ENCODE peak calls at places on chromosomes 16 and 17, in six cellular contexts. T, E, V, Q, C and Z are unnamed samples.
A peak's percentile ranks its signal among the peaks of the same experiment; 100 is the strongest.

GRCh38 chr16:86508947-86509758 is 1.2 kb upstream of the FOXF1 start:
- DNase-seq in V (peak; percentile 94), T (peak; percentile 48), Q (peak; percentile 80), E (no peak), C (peak; percentile 35), Z (peak; percentile 98)

GRCh38 chr17:4739122-4740024 is at the start of the genes CXCL16 and ZMYND15:
- DNase-seq in E (peak; percentile 69), V (peak; percentile 70), T (no peak), C (peak; percentile 45), Q (peak; percentile 88), Z (peak; percentile 98)

GRCh38 chr16:58001781-58002410 is 689 bp downstream of the USB1 start:
- DNase-seq in C (no peak), T (no peak), E (no peak), Q (no peak), V (no peak), Z (no peak)

GRCh38 chr16:72974142-72974769 is 73.7 kb downstream of the ZFHX3 start:
- DNase-seq in T (no peak), E (no peak), C (no peak), V (no peak), Q (no peak), Z (no peak)

GRCh38 chr16:84117482-84117843 is 721 bp upstream of the MBTPS1 start:
- DNase-seq in E (no peak), T (peak; percentile 20), C (peak; percentile 7), V (peak; percentile 63), Q (no peak), Z (peak; percentile 68)

GRCh38 chr17:17156107-17156506 is 50.0 kb downstream of the PLD6 start:
- DNase-seq in V (no peak), E (no peak), Q (no peak), C (peak; percentile 83), T (no peak), Z (peak; percentile 97)

GRCh38 chr17:73879987-73880386 is 235.7 kb upstream of the SDK2 start:
- DNase-seq in Q (no peak), C (no peak), V (no peak), E (no peak), T (no peak), Z (no peak)

GRCh38 chr17:65558683-65559311 is 2.7 kb downstream of the AXIN2 start:
- DNase-seq in E (no peak), C (no peak), T (no peak), V (no peak), Q (peak; percentile 70), Z (peak; percentile 87)

GRCh38 chr17:13031718-13032350 is 14.0 kb upstream of the ELAC2 start:
- DNase-seq in T (no peak), Q (no peak), C (peak; percentile 70), V (peak; percentile 48), E (peak; percentile 29), Z (no peak)

GRCh38 chr17:412211-413015 is 59.8 kb upstream of the RPH3AL start:
- DNase-seq in Q (no peak), C (peak; percentile 65), T (peak; percentile 53), E (peak; percentile 52), V (peak; percentile 60), Z (peak; percentile 91)

GRCh38 chr17:27532269-27533067 is 76.2 kb downstream of the KSR1 start:
- DNase-seq in E (no peak), Q (peak; percentile 91), T (no peak), C (no peak), V (peak; percentile 97), Z (no peak)

GRCh38 chr17:40351185-40352043 is 13.1 kb downstream of the GJD3 start:
- DNase-seq in V (no peak), C (no peak), E (no peak), T (no peak), Q (no peak), Z (peak; percentile 70)

GRCh38 chr16:81394416-81394815 is 50.2 kb upstream of the CMIP start:
- DNase-seq in C (no peak), T (no peak), Q (no peak), E (no peak), V (no peak), Z (no peak)

GRCh38 chr16:27724491-27724878 is 174.5 kb downstream of the KATNIP start:
- DNase-seq in V (no peak), T (no peak), C (no peak), E (no peak), Q (no peak), Z (no peak)

GRCh38 chr16:17467923-17468540 is 2.7 kb downstream of the XYLT1 start:
- DNase-seq in T (peak; percentile 59), E (no peak), V (no peak), Q (peak; percentile 70), C (no peak), Z (peak; percentile 96)

GRCh38 chr16:64809876-64810629 is 311.8 kb downstream of the CDH11 start:
- DNase-seq in E (no peak), V (no peak), Q (no peak), T (no peak), C (no peak), Z (peak; percentile 42)

GRCh38 chr16:4123617-4124300 is 7.5 kb upstream of the ADCY9 start:
- DNase-seq in T (no peak), E (no peak), Q (no peak), C (peak; percentile 32), V (peak; percentile 17), Z (peak; percentile 72)

GRCh38 chr17:75778861-75779249 is 5.8 kb upstream of the UNK start:
- DNase-seq in Q (no peak), T (no peak), V (no peak), E (no peak), C (no peak), Z (no peak)

GRCh38 chr16:89917773-89918452 is 749 bp upstream of the MC1R start:
- DNase-seq in V (peak; percentile 85), Q (peak; percentile 89), E (peak; percentile 80), C (peak; percentile 63), T (no peak), Z (peak; percentile 95)

GRCh38 chr17:78637643-78638042 is 60.4 kb upstream of the DNAH17 start:
- DNase-seq in V (no peak), Q (no peak), T (no peak), C (no peak), E (no peak), Z (no peak)

GRCh38 chr17:81461607-81462500 is 50.7 kb downstream of the ACTG1 start:
- DNase-seq in V (no peak), E (no peak), C (no peak), Q (no peak), T (no peak), Z (no peak)

GRCh38 chr16:10325783-10326543 is 59.9 kb upstream of the ATF7IP2 start:
- DNase-seq in E (no peak), V (no peak), C (no peak), T (no peak), Q (no peak), Z (no peak)

GRCh38 chr17:75288784-75289121 is 480 bp downstream of the SLC25A19 start:
- DNase-seq in T (no peak), Q (peak; percentile 75), E (no peak), V (no peak), C (peak; percentile 68), Z (no peak)

GRCh38 chr16:2156025-2156848 is 655 bp downstream of the TRAF7 start:
- DNase-seq in V (peak; percentile 79), E (no peak), T (no peak), Q (no peak), C (peak; percentile 25), Z (peak; percentile 96)

GRCh38 chr17:62767997-62768396 is 40.1 kb downstream of the MARCHF10 start:
- DNase-seq in Q (no peak), E (no peak), C (no peak), V (no peak), T (no peak), Z (no peak)

DNA sequence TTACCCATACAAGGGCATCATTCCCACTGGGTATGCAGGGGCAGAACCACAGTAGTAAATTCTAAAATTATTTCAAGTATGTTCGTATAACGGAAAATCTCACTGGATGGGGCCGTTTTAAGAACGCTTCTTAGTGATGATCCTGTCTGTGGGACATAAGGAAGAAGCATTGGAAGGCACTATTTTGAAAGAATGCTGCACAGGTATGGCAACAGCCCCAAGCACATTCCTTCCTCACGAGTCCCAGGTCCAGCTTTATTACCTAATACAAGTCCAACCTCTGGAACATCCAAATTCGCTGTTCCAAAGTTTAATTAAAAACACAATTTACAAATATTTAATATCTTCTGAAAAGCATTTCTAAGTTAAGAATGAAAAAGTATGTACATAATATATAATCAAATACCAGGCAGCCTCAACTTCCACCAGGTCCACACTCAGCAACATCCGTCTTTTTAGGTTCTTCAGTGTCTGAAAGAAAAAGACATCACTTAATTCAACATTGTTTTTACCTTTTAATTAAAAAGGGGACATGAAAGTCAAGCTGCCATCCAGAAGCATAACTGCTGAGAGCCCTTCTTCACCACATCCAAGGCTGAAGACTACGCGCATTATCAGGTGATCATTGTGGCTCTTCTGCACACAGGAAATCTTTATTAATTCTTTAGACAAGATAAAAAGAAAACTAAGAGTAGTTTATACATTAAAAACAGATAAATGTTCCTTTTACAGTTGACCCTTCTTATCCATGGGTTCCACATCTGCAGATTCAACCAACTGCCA is 49.8 kb downstream of the BRD7 start:
- DNase-seq in E (no peak), V (no peak), T (no peak), Q (no peak), C (peak; percentile 10), Z (no peak)
- H3K36me3 ChIP-seq in E (peaks cover 61% of the 10 kb centered on the region), V (peaks cover 35% of the 10 kb centered on the region), T (peaks cover 44% of the 10 kb centered on the region), Q (peaks cover 95% of the 10 kb centered on the region), C (peaks cover 29% of the 10 kb centered on the region), Z (peaks cover 92% of the 10 kb centered on the region)

GRCh38 chr17:61480414-61480807 is 28.2 kb downstream of the TBX4 start:
- DNase-seq in V (no peak), C (no peak), E (no peak), Q (no peak), T (no peak), Z (no peak)

GRCh38 chr17:61482467-61482866 is 30.2 kb downstream of the TBX4 start:
- DNase-seq in E (no peak), C (no peak), V (no peak), T (no peak), Q (no peak), Z (no peak)

GRCh38 chr17:61483778-61484116 is 31.5 kb downstream of the TBX4 start:
- DNase-seq in C (no peak), E (no peak), T (no peak), Q (no peak), V (no peak), Z (no peak)

GRCh38 chr17:61479493-61480413 is 27.5 kb downstream of the TBX4 start:
- DNase-seq in C (no peak), V (no peak), E (no peak), Q (no peak), T (no peak), Z (no peak)

GRCh38 chr17:61481421-61481820 is 29.2 kb downstream of the TBX4 start:
- DNase-seq in T (no peak), Q (no peak), C (no peak), E (no peak), V (no peak), Z (no peak)
- H3K36me3 ChIP-seq in T (no peaks in the 10 kb centered on the region), Q (no peaks in the 10 kb centered on the region), C (no peaks in the 10 kb centered on the region), E (no peaks in the 10 kb centered on the region), V (no peaks in the 10 kb centered on the region), Z (no peaks in the 10 kb centered on the region)

GRCh38 chr17:15143524-15143923 is 121.6 kb downstream of the PMP22 start:
- DNase-seq in Q (no peak), V (no peak), E (no peak), T (no peak), C (no peak), Z (no peak)
- H3K36me3 ChIP-seq in Q (no peaks in the 10 kb centered on the region), V (no peaks in the 10 kb centered on the region), E (no peaks in the 10 kb centered on the region), T (no peaks in the 10 kb centered on the region), C (no peaks in the 10 kb centered on the region), Z (no peaks in the 10 kb centered on the region)

DNA sequence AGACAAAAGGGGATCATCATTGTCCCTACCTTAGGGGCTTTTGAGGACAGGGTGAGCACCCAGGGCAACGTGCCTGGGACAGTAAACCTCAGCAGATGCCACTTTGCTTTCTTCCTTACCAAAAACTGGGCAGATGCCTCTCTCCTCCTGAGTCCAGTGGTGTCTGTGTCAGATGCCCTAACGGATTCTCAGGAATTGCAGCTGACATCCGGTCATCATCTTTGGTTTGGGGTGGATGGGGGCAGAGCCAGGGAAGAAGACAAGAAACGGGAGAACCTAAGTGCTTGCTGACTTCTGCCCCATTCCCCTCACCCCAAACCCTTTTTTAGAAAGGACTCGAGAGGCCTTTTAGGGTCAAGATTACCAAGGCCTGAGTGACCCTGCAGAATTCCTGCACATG is 187.5 kb downstream of the MSI2 start:
- DNase-seq in V (no peak), C (no peak), T (no peak), E (no peak), Q (no peak), Z (no peak)
- H3K36me3 ChIP-seq in V (peaks cover 5% of the 10 kb centered on the region), C (no peaks in the 10 kb centered on the region), T (peaks cover 2% of the 10 kb centered on the region), E (no peaks in the 10 kb centered on the region), Q (no peaks in the 10 kb centered on the region), Z (no peaks in the 10 kb centered on the region)